ENCODE peak calls at places on chromosome 13, in nine cellular contexts. V, Q, B, Y, G, I, T, S and W are unnamed samples.

GRCh38 chr13:43232866-43233265 is 209.5 kb downstream of the DNAJC15 start:
- DNase-seq in B (no peak), S (no peak), V (peak), Y (no peak), G (no peak), Q (no peak), T (no peak), I (peak), W (peak)

GRCh38 chr13:20053016-20053415 is 94.5 kb downstream of the ZMYM2 start:
- DNase-seq in G (no peak), V (peak), S (no peak), I (no peak), Y (no peak), T (no peak), Q (no peak), B (no peak), W (peak)

GRCh38 chr13:113102727-113103126 is 2.9 kb upstream of the F7 start:
- DNase-seq in S (no peak), Y (no peak), V (no peak), T (no peak), I (no peak), B (no peak), Q (no peak), G (no peak), W (no peak)

GRCh38 chr13:40803316-40803715 is 13.9 kb downstream of the SLC25A15 start:
- DNase-seq in G (no peak), Q (no peak), Y (no peak), V (no peak), S (no peak), T (no peak), B (no peak), I (no peak), W (no peak)

GRCh38 chr13:26707122-26708006 is 53.2 kb downstream of the GPR12 start:
- DNase-seq in V (peak), I (peak), Q (peak), B (no peak), Y (peak), T (peak), G (no peak), S (peak), W (peak)

GRCh38 chr13:99614465-99614885 is 113.2 kb downstream of the TM9SF2 start:
- DNase-seq in Y (no peak), S (peak), V (no peak), I (peak), T (peak), Q (no peak), B (no peak), G (no peak), W (peak)

GRCh38 chr13:75251188-75251587 is 230.8 kb downstream of the TBC1D4 start:
- DNase-seq in T (no peak), V (no peak), I (peak), B (no peak), S (no peak), Q (no peak), G (no peak), Y (no peak), W (peak)

GRCh38 chr13:79423801-79424642 is 18.0 kb upstream of the RBM26 start:
- DNase-seq in Q (peak), G (no peak), I (peak), Y (peak), S (peak), T (no peak), V (peak), B (no peak), W (peak)

GRCh38 chr13:99666146-99666805 is 165.0 kb downstream of the TM9SF2 start:
- DNase-seq in G (no peak), B (no peak), I (no peak), V (no peak), Y (no peak), S (no peak), Q (no peak), T (no peak), W (no peak)

GRCh38 chr13:66305960-66306617 is 924.0 kb downstream of the PCDH9 start:
- DNase-seq in G (no peak), Q (no peak), V (no peak), B (no peak), Y (no peak), T (no peak), S (no peak), I (no peak), W (no peak)

GRCh38 chr13:110882972-110883371 is 31.9 kb downstream of the ANKRD10 start:
- DNase-seq in Y (no peak), S (no peak), T (no peak), G (no peak), Q (no peak), V (peak), I (peak), B (no peak), W (no peak)

GRCh38 chr13:29802621-29803020 is 47.8 kb downstream of the UBL3 start:
- DNase-seq in Q (no peak), Y (no peak), B (no peak), V (peak), T (no peak), S (no peak), G (no peak), I (peak), W (peak)

GRCh38 chr13:60836821-60837220 is 439.8 kb downstream of the TDRD3 start:
- DNase-seq in Q (no peak), T (no peak), S (no peak), G (no peak), V (no peak), Y (no peak), I (no peak), B (no peak), W (no peak)

GRCh38 chr13:105969761-105970160 is 565.7 kb downstream of the EFNB2 start:
- DNase-seq in Y (no peak), B (no peak), S (no peak), G (no peak), Q (no peak), I (no peak), V (peak), T (no peak), W (no peak)

GRCh38 chr13:29594310-29594709 is 1.2 kb downstream of the SLC7A1 start:
- DNase-seq in T (peak), G (no peak), Y (peak), Q (peak), S (no peak), V (peak), I (peak), B (no peak), W (peak)

GRCh38 chr13:46914341-46914740 is 17.5 kb upstream of the HTR2A start:
- DNase-seq in T (no peak), Q (no peak), G (no peak), Y (no peak), I (no peak), S (no peak), B (no peak), V (peak), W (no peak)

GRCh38 chr13:84037937-84038464 is 155.7 kb upstream of the SLITRK1 start:
- DNase-seq in S (no peak), I (no peak), G (no peak), Q (peak), V (no peak), B (no peak), T (no peak), Y (no peak), W (no peak)

GRCh38 chr13:24251525-24251924 is 57.9 kb upstream of the C1QTNF9 start:
- DNase-seq in V (no peak), T (no peak), Q (no peak), Y (no peak), B (no peak), S (no peak), I (no peak), G (no peak), W (no peak)

GRCh38 chr13:40509876-40510275 is 156.6 kb downstream of the FOXO1 start:
- DNase-seq in Q (no peak), T (no peak), I (no peak), G (no peak), B (no peak), V (no peak), Y (no peak), S (no peak), W (peak)

GRCh38 chr13:35630551-35631275 is 154.2 kb upstream of the MAB21L1 start:
- DNase-seq in T (no peak), V (peak), S (peak), Q (peak), G (no peak), B (no peak), I (peak), Y (peak), W (peak)

GRCh38 chr13:46797468-46798237 is 692 bp upstream of the ESD start:
- DNase-seq in I (no peak), V (no peak), T (peak), G (no peak), Y (no peak), Q (peak), S (peak), B (no peak), W (no peak)

GRCh38 chr13:40668335-40668734 is 1.9 kb upstream of the FOXO1 start:
- DNase-seq in T (no peak), V (no peak), I (no peak), Y (no peak), Q (peak), G (no peak), S (peak), B (no peak), W (no peak)

GRCh38 chr13:94707400-94708021 is 4.8 kb downstream of the SOX21 start:
- DNase-seq in B (no peak), I (no peak), V (no peak), S (no peak), Q (peak), Y (no peak), G (no peak), T (no peak), W (no peak)

GRCh38 chr13:95438297-95438696 is 114.2 kb upstream of the CLDN10 start:
- DNase-seq in Q (no peak), S (no peak), Y (no peak), G (no peak), T (no peak), V (no peak), I (no peak), B (no peak), W (peak)

DNA sequence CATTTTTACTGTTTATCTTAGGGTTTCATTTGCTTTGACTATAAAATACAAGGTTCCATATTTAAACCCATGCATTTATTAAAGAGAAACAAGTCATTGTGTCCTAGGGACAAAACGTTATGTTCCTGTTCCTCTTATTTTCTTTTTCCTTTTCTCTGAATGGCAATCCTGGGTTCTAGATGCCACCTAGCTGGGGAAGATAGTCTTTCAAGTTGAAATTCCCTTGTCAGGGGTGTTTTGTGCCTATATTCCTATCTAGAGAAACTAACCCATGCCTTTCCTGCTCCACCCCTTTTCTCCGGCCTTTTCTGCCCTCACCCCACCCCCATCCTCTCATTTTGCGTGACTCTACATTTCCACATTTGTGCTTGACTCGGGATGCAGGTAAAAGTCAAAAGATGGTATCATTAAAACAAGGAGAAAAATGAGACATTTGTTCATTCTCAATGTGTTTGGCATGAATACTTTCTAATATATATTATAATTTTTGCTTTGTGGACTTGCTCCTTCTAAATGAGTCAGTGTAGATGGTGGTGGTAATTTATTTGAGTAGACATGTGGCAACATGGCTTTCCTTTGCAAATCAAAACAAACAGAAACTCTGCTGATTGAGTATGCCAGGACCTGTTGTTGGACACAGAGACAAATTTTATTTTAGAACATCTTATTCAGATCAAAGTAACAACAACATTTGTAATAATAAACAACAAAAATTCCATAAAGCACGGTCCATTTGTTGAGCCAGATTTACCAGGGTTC is 26.8 kb upstream of the STARD13 start:
- DNase-seq in T (no peak), G (no peak), Y (no peak), S (no peak), V (peak), Q (no peak), I (peak), B (no peak), W (peak)
- TF ChIP-seq CTCF in T (peak), G (no peak), Y (no peak), S (no peak), V (peak), Q (no peak), I (peak), B (peak), W (peak)

GRCh38 chr13:36769545-36769944 is 49.5 kb upstream of the RFXAP start:
- DNase-seq in Q (no peak), S (no peak), V (no peak), G (no peak), I (no peak), T (peak), Y (no peak), B (no peak), W (no peak)

GRCh38 chr13:36766295-36766694 is 52.7 kb upstream of the RFXAP start:
- DNase-seq in S (no peak), I (peak), T (no peak), Y (no peak), V (peak), Q (no peak), G (no peak), B (no peak), W (peak)

GRCh38 chr13:36764957-36765356 is 54.1 kb upstream of the RFXAP start:
- DNase-seq in I (no peak), S (no peak), T (no peak), G (no peak), V (no peak), B (no peak), Q (no peak), Y (no peak), W (no peak)

GRCh38 chr13:36769126-36769525 is 49.9 kb upstream of the RFXAP start:
- DNase-seq in G (no peak), B (no peak), I (no peak), Q (no peak), T (no peak), S (peak), Y (no peak), V (no peak), W (no peak)

GRCh38 chr13:36767276-36767675 is 51.7 kb upstream of the RFXAP start:
- DNase-seq in V (no peak), B (no peak), Q (no peak), Y (no peak), G (no peak), T (no peak), S (no peak), I (peak), W (no peak)
- H3K4me3 ChIP-seq in V (no peak), B (no peak), Q (no peak), Y (no peak), G (no peak), T (no peak), S (no peak), I (no peak), W (no peak)

GRCh38 chr13:50993371-50993770 is 83.8 kb downstream of the RNASEH2B start:
- DNase-seq in V (no peak), S (no peak), T (no peak), I (no peak), G (no peak), Y (no peak), Q (no peak), B (no peak), W (no peak)

GRCh38 chr13:50990050-50990449 is 80.5 kb downstream of the RNASEH2B start:
- DNase-seq in B (no peak), V (no peak), S (no peak), T (no peak), Q (no peak), G (no peak), I (no peak), Y (no peak), W (no peak)

GRCh38 chr13:50991624-50992610 is 82.3 kb downstream of the RNASEH2B start:
- DNase-seq in Y (no peak), V (no peak), S (peak), Q (no peak), G (no peak), T (no peak), I (no peak), B (no peak), W (no peak)

GRCh38 chr13:50990540-50991506 is 81.2 kb downstream of the RNASEH2B start:
- DNase-seq in G (no peak), Y (peak), V (peak), S (no peak), I (peak), T (peak), B (no peak), Q (peak), W (peak)

DNA sequence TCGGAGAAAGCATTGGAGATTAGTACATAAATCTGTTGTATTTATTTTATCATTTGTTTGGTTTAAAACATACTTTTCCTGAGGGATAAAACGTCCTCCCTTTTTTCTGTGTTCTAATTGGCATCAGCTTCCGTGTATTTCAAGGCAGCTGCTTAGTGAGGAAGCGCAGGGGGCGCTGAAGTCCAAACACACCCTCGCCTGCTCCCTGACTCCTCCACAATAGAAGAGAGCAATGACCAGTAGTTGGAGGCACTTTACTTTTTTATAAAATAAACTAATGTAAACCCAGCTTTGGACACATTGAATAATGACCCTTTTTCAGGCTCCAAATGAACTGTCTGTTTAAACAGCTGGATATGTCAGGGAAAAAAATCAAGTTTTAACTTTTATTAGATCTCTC is 79.9 kb downstream of the RNASEH2B start:
- DNase-seq in I (peak), B (no peak), Q (peak), G (no peak), Y (no peak), S (no peak), V (no peak), T (no peak), W (peak)
- TF ChIP-seq CTCF in I (peak), B (no peak), Q (peak), G (no peak), Y (peak), S (no peak), V (no peak), T (no peak), W (no peak)

DNA sequence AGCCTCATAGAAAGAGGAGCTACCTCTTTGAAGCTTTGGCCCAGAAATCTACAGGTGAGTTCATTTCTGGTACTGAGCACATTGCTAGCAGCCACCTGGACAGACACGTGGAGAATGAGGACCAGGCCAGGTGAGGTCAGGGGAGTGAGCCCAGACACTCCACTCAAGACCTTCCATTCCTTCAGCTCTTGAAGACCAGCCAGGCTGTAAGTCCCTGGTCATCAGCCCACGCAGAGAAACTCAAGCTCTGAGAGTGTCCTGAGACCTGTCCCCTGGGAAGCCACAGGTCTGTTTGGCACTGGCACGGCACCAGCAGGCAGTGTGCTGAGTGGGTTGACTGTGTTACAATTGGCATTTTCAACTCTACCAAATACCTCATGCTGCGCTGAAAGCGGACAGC is 27.4 kb downstream of the C13orf42 start:
- DNase-seq in S (no peak), G (no peak), Q (no peak), T (no peak), Y (no peak), I (no peak), V (no peak), B (no peak), W (no peak)
- H3K4me3 ChIP-seq in S (no peak), G (no peak), Q (no peak), T (no peak), Y (no peak), I (no peak), V (no peak), B (no peak), W (no peak)